ENCODE peak calls at places on chromosomes 7 and 10, in nine cellular contexts. F is AG04450, Y is fibroblast of lung, U is heart right ventricle, Q is GM23248, K is right lobe of liver, O is IMR-90, E is endodermal cell, T is dorsolateral prefrontal cortex. I is an unnamed sample.

GRCh38 chr7:12524794-12525386 is 45.6 kb upstream of the SCIN start:
- DNase-seq in F (peak; percentile 37), Y (peak; percentile 45), U (no peak), Q (peak; percentile 64), K (no peak), O (peak; percentile 69), E (no peak), T (no peak), I (no peak)

GRCh38 chr7:92841192-92841591 is 4.8 kb upstream of the CDK6 start:
- DNase-seq in F (no peak), Y (peak; percentile 41), U (no peak), Q (no peak), K (no peak), O (peak; percentile 29), E (no peak), T (no peak), I (no peak)

GRCh38 chr7:104901239-104901638 is 112.8 kb upstream of the KMT2E start:
- DNase-seq in F (no peak), Y (no peak), U (no peak), Q (no peak), K (no peak), O (no peak), E (no peak), T (no peak), I (no peak)

GRCh38 chr7:35411331-35411730 is 157.4 kb upstream of the TBX20 start:
- DNase-seq in F (no peak), Y (no peak), U (no peak), Q (no peak), K (no peak), O (no peak), E (no peak), T (no peak), I (no peak)

GRCh38 chr7:51611937-51612336 is 295.3 kb upstream of the COBL start:
- DNase-seq in F (no peak), Y (peak; percentile 37), U (no peak), Q (no peak), K (no peak), O (no peak), E (no peak), T (no peak), I (no peak)

GRCh38 chr10:62817763-62818425 is 1.7 kb upstream of the EGR2 start:
- DNase-seq in F (no peak), Y (peak; percentile 79), U (peak; percentile 77), Q (peak; percentile 84), K (peak; percentile 84), O (peak; percentile 61), E (peak; percentile 95), T (no peak), I (peak; percentile 68)

GRCh38 chr10:119989966-119990365 is 97.4 kb downstream of the SEC23IP start:
- DNase-seq in F (no peak), Y (no peak), U (no peak), Q (no peak), K (no peak), O (no peak), E (no peak), T (no peak), I (no peak)

GRCh38 chr7:91852263-91852741 is 28.2 kb downstream of the MTERF1 start:
- DNase-seq in F (no peak), Y (peak; percentile 20), U (no peak), Q (peak; percentile 31), K (no peak), O (peak; percentile 12), E (no peak), T (no peak), I (no peak)

GRCh38 chr10:68218786-68219185 is 13.1 kb downstream of the ATOH7 start:
- DNase-seq in F (no peak), Y (no peak), U (no peak), Q (no peak), K (no peak), O (no peak), E (no peak), T (no peak), I (no peak)

GRCh38 chr7:1979591-1980560 is 252.9 kb downstream of the MAD1L1 start:
- DNase-seq in F (no peak), Y (no peak), U (peak; percentile 9), Q (no peak), K (peak; percentile 20), O (no peak), E (peak; percentile 61), T (peak; percentile 37), I (no peak)

GRCh38 chr10:92131271-92131820 is 159.5 kb downstream of the CPEB3 start:
- DNase-seq in F (no peak), Y (no peak), U (no peak), Q (no peak), K (no peak), O (no peak), E (no peak), T (no peak), I (no peak)

DNA sequence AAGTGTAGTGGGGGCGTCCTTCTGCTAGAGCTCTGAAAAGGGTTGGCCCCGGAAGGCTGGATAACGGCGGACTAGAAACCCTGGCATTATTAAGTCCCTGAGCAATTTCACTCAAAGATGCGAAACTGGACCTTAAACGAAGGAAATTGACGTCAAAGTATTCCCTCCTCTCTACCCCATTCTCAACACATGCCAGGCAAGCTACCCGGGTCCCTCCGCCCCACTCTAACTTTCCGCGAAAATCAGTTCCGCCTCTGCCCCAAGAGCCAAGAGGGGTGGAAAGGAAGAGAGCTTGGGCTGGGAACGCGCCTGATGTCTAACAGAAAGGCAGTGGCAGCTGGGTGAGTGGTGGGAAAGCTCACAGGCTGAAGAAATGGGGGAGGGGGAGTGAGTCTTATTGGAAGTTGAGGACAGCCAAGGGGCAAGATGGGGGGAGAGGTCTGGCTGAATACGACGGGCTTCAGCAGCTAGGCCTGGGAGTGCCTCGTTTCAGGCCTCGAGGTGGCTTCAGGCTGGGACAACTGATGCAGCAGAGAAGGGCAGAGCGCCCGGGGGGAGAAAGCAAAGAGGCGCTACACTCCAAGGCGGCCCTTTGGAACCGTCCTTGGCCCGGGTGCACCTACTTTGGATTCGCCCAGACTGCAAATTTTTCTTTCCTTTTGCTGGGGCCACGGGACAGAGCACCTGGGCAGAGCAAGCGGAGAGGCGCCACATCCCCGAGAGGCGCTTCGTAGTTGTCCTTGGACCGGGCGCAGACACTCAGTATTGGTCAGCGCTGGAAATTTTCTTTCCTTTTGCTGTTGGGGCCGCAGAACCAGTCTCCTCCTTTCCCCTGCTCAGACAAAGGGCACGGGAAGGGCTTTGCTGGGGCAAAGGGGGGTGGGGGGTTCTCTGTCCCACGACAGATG is 2.0 kb upstream of the FEZF1 start:
- DNase-seq in F (no peak), Y (no peak), U (no peak), Q (no peak), K (no peak), O (no peak), E (peak; percentile 86), T (no peak), I (no peak)
- H3K27me3 ChIP-seq in F (peaks cover 84% of the 10 kb centered on the region), Y (peaks cover 86% of the 10 kb centered on the region), U (peaks cover 100% of the 10 kb centered on the region), Q (peaks cover 96% of the 10 kb centered on the region), K (peaks cover 16% of the 10 kb centered on the region), O (peaks cover 83% of the 10 kb centered on the region), E (peaks cover 100% of the 10 kb centered on the region), T (peaks cover 100% of the 10 kb centered on the region), I (peaks cover 3% of the 10 kb centered on the region)

DNA sequence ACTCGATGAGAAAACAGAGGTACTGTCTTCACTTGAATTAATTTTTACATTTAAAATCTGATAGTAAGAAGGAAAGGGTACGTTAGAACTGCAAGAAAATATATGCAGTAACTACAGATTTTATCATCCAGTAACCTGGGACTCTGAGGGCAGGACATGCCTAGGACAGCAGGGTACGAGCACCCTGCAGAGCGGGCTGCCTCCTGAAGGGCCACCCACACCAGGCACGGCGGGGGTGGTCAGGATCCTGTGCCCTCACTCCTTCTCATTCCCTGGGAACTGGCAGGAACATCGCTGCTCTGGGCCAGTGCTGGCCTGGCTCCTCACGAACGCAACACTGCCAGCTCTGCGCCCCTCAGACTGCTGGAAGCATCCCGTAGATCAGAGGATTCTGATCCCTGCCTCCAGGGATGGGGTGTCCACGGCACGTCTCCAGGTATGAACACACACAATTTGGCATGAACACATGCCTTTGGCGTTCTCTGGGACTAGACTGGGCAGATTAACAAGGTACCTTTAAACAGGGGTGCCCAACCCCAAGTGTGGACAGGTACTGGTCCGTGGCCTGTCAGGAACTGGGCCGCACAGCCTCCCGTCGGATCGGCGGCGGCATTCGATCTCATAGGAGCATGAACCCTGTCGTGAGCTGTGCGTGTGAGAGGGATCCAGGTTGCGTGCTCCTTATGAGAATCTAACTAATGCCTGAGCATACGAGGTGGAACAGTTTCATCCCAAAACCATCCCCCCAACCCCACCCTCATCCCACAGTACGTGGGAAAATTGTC is 99.3 kb upstream of the FAM20C start:
- DNase-seq in F (no peak), Y (no peak), U (no peak), Q (no peak), K (no peak), O (no peak), E (no peak), T (no peak), I (no peak)
- H3K27me3 ChIP-seq in F (no peaks in the 10 kb centered on the region), Y (no peaks in the 10 kb centered on the region), U (peaks cover 6% of the 10 kb centered on the region), Q (no peaks in the 10 kb centered on the region), K (no peaks in the 10 kb centered on the region), O (no peaks in the 10 kb centered on the region), E (no peaks in the 10 kb centered on the region), T (no peaks in the 10 kb centered on the region), I (no peaks in the 10 kb centered on the region)

GRCh38 chr7:149764481-149765398 is 8.6 kb downstream of the ZNF467 start:
- DNase-seq in F (no peak), Y (no peak), U (no peak), Q (no peak), K (no peak), O (no peak), E (peak; percentile 90), T (no peak), I (peak; percentile 16)
- H3K27me3 ChIP-seq in F (peaks cover 24% of the 10 kb centered on the region), Y (no peaks in the 10 kb centered on the region), U (peaks cover 24% of the 10 kb centered on the region), Q (peaks cover 36% of the 10 kb centered on the region), K (no peaks in the 10 kb centered on the region), O (peaks cover 18% of the 10 kb centered on the region), E (peaks cover 95% of the 10 kb centered on the region), T (peaks cover 6% of the 10 kb centered on the region), I (peaks cover 12% of the 10 kb centered on the region)

GRCh38 chr7:123679614-123680013 is 23.9 kb downstream of the LMOD2 start:
- DNase-seq in F (no peak), Y (no peak), U (no peak), Q (no peak), K (no peak), O (no peak), E (no peak), T (no peak), I (no peak)

GRCh38 chr7:123681561-123681960 is 25.9 kb downstream of the LMOD2 start:
- DNase-seq in F (no peak), Y (no peak), U (no peak), Q (no peak), K (no peak), O (no peak), E (no peak), T (no peak), I (no peak)

GRCh38 chr7:123687161-123687560 is 31.5 kb downstream of the LMOD2 start:
- DNase-seq in F (no peak), Y (no peak), U (no peak), Q (no peak), K (no peak), O (no peak), E (no peak), T (no peak), I (no peak)

GRCh38 chr7:123680580-123680979 is 24.9 kb downstream of the LMOD2 start:
- DNase-seq in F (no peak), Y (no peak), U (no peak), Q (no peak), K (no peak), O (no peak), E (no peak), T (no peak), I (no peak)

GRCh38 chr7:123682690-123683089 is 27.0 kb downstream of the LMOD2 start:
- DNase-seq in F (peak; percentile 38), Y (peak; percentile 68), U (no peak), Q (peak; percentile 73), K (no peak), O (peak; percentile 77), E (no peak), T (no peak), I (no peak)
- H3K27me3 ChIP-seq in F (no peaks in the 10 kb centered on the region), Y (no peaks in the 10 kb centered on the region), U (no peaks in the 10 kb centered on the region), Q (no peaks in the 10 kb centered on the region), K (no peaks in the 10 kb centered on the region), O (no peaks in the 10 kb centered on the region), E (no peaks in the 10 kb centered on the region), T (no peaks in the 10 kb centered on the region), I (no peaks in the 10 kb centered on the region)